ENCODE peak calls at places on chromosomes 3 and 15, in six cellular contexts. One of them, this sample, is unnamed.

GRCh38 chr3:13009132-13009945 is 63.9 kb downstream of the IQSEC1 start:
- DNase-seq in fibroblast of pulmonary artery: no peak
- DNase-seq in bronchial epithelial cell: no peak
- DNase-seq in GM12865: peak; percentile 91
- DNase-seq in dorsolateral prefrontal cortex: no peak
- DNase-seq in PC-3: no peak
- DNase-seq in this sample: peak; percentile 66

GRCh38 chr3:150351398-150351797 is 56.7 kb upstream of the TSC22D2 start:
- DNase-seq in fibroblast of pulmonary artery: no peak
- DNase-seq in PC-3: no peak
- DNase-seq in bronchial epithelial cell: peak; percentile 98
- DNase-seq in GM12865: no peak
- DNase-seq in dorsolateral prefrontal cortex: no peak
- DNase-seq in this sample: no peak

GRCh38 chr3:57518276-57518914 is 25.7 kb downstream of the DNAH12 start:
- DNase-seq in bronchial epithelial cell: peak; percentile 11
- DNase-seq in fibroblast of pulmonary artery: peak; percentile 68
- DNase-seq in PC-3: peak; percentile 42
- DNase-seq in GM12865: no peak
- DNase-seq in dorsolateral prefrontal cortex: no peak
- DNase-seq in this sample: no peak

GRCh38 chr15:41121951-41122350 is 5.9 kb upstream of the INO80 start:
- DNase-seq in GM12865: no peak
- DNase-seq in PC-3: no peak
- DNase-seq in bronchial epithelial cell: no peak
- DNase-seq in dorsolateral prefrontal cortex: no peak
- DNase-seq in fibroblast of pulmonary artery: no peak
- DNase-seq in this sample: no peak

GRCh38 chr3:48694610-48695051 is 8.9 kb upstream of the NCKIPSD start:
- DNase-seq in fibroblast of pulmonary artery: peak; percentile 94
- DNase-seq in dorsolateral prefrontal cortex: peak; percentile 69
- DNase-seq in GM12865: no peak
- DNase-seq in PC-3: peak; percentile 51
- DNase-seq in bronchial epithelial cell: peak; percentile 79
- DNase-seq in this sample: peak; percentile 95

GRCh38 chr3:156253150-156253549 is 132.8 kb downstream of the KCNAB1 start:
- DNase-seq in bronchial epithelial cell: no peak
- DNase-seq in fibroblast of pulmonary artery: no peak
- DNase-seq in PC-3: no peak
- DNase-seq in dorsolateral prefrontal cortex: no peak
- DNase-seq in GM12865: peak; percentile 58
- DNase-seq in this sample: no peak

GRCh38 chr15:41936649-41937567 is 35.4 kb downstream of the EHD4 start:
- DNase-seq in fibroblast of pulmonary artery: peak; percentile 76
- DNase-seq in bronchial epithelial cell: no peak
- DNase-seq in PC-3: no peak
- DNase-seq in GM12865: peak; percentile 20
- DNase-seq in dorsolateral prefrontal cortex: no peak
- DNase-seq in this sample: no peak

GRCh38 chr15:96345560-96346389 is 15.3 kb downstream of the NR2F2 start:
- DNase-seq in dorsolateral prefrontal cortex: peak; percentile 54
- DNase-seq in GM12865: peak; percentile 49
- DNase-seq in fibroblast of pulmonary artery: peak; percentile 87
- DNase-seq in bronchial epithelial cell: no peak
- DNase-seq in PC-3: peak; percentile 38
- DNase-seq in this sample: peak; percentile 62

GRCh38 chr15:78708713-78709112 is 67.7 kb upstream of the CHRNB4 start:
- DNase-seq in PC-3: no peak
- DNase-seq in fibroblast of pulmonary artery: no peak
- DNase-seq in dorsolateral prefrontal cortex: no peak
- DNase-seq in bronchial epithelial cell: no peak
- DNase-seq in GM12865: no peak
- DNase-seq in this sample: no peak
- H3K4me3 ChIP-seq in PC-3: peak overlapping the region; percentile 52
- H3K4me3 ChIP-seq in fibroblast of pulmonary artery: no peak overlapping the region
- H3K4me3 ChIP-seq in dorsolateral prefrontal cortex: no peak overlapping the region
- H3K4me3 ChIP-seq in bronchial epithelial cell: no peak overlapping the region
- H3K4me3 ChIP-seq in GM12865: no peak overlapping the region
- H3K4me3 ChIP-seq in this sample: no peak overlapping the region

GRCh38 chr3:192515661-192516040 is 211.7 kb downstream of the FGF12 start:
- DNase-seq in bronchial epithelial cell: no peak
- DNase-seq in dorsolateral prefrontal cortex: no peak
- DNase-seq in fibroblast of pulmonary artery: no peak
- DNase-seq in PC-3: no peak
- DNase-seq in GM12865: no peak
- DNase-seq in this sample: no peak

GRCh38 chr3:192516850-192517249 is 210.5 kb downstream of the FGF12 start:
- DNase-seq in PC-3: no peak
- DNase-seq in fibroblast of pulmonary artery: no peak
- DNase-seq in dorsolateral prefrontal cortex: no peak
- DNase-seq in bronchial epithelial cell: no peak
- DNase-seq in GM12865: no peak
- DNase-seq in this sample: no peak

GRCh38 chr3:192514081-192514753 is 213.1 kb downstream of the FGF12 start:
- DNase-seq in bronchial epithelial cell: peak; percentile 23
- DNase-seq in dorsolateral prefrontal cortex: no peak
- DNase-seq in fibroblast of pulmonary artery: peak; percentile 22
- DNase-seq in GM12865: no peak
- DNase-seq in PC-3: peak; percentile 5
- DNase-seq in this sample: no peak

DNA sequence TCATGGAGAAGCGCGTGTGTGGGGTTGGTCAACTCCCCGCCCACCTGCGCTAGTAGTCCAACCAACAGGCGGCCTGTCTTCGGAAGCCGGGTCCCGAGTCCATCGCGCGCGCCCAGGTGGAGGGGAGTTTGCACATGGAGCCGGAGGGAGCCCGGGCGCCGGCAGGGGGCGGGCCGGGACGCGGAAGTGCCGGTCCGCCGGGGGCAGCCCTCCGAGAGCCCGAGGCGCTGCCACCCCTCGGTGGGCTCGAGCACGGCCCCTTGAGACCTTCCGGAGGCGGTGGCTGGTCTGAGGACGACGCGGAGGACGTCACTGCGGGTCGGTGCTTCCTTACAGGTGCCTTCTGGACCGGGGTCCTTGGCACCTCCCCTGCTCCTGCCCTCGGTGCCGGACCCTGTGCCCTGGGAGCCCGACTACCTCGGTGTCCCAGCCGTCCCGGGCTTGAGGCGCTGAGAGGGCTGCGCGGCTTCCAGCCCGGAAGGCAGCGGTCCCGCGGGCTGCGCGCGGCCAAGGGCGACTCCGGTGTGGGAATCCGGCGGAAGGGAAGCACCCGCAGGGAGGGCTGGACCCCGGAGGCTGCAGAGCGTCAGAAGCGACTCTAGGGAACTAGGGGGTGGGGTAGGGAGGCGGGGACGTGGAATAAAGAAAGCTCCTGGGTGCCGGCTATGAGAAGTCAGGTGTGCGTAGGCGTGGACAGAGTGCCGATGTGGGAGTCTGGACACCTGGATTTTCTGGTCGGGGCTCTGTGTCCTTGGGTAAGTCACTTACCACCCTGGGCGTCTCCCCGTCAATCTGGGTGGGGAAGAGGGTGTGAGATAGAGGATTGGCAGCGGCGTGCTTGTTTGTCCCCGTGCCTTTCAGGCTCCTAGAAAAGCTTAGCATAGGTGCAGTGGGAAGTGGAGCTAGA is 212.3 kb downstream of the FGF12 start:
- DNase-seq in fibroblast of pulmonary artery: no peak
- DNase-seq in GM12865: peak; percentile 1
- DNase-seq in PC-3: no peak
- DNase-seq in dorsolateral prefrontal cortex: peak; percentile 37
- DNase-seq in bronchial epithelial cell: no peak
- DNase-seq in this sample: peak; percentile 83
- TF ChIP-seq CTCF in fibroblast of pulmonary artery: no peak
- TF ChIP-seq CTCF in GM12865: no peak
- TF ChIP-seq CTCF in PC-3: no peak
- TF ChIP-seq CTCF in dorsolateral prefrontal cortex: peak; percentile 22
- TF ChIP-seq CTCF in bronchial epithelial cell: peak; percentile 2
- TF ChIP-seq CTCF in this sample: no peak

GRCh38 chr3:173711619-173712018 is 314.1 kb downstream of the NLGN1 start:
- DNase-seq in bronchial epithelial cell: peak; percentile 61
- DNase-seq in GM12865: no peak
- DNase-seq in dorsolateral prefrontal cortex: no peak
- DNase-seq in fibroblast of pulmonary artery: no peak
- DNase-seq in PC-3: peak; percentile 17
- DNase-seq in this sample: no peak

GRCh38 chr3:173708191-173708590 is 310.6 kb downstream of the NLGN1 start:
- DNase-seq in bronchial epithelial cell: no peak
- DNase-seq in GM12865: no peak
- DNase-seq in dorsolateral prefrontal cortex: no peak
- DNase-seq in fibroblast of pulmonary artery: no peak
- DNase-seq in PC-3: no peak
- DNase-seq in this sample: no peak

GRCh38 chr3:173709026-173709425 is 311.5 kb downstream of the NLGN1 start:
- DNase-seq in GM12865: no peak
- DNase-seq in fibroblast of pulmonary artery: peak; percentile 62
- DNase-seq in dorsolateral prefrontal cortex: no peak
- DNase-seq in bronchial epithelial cell: no peak
- DNase-seq in PC-3: no peak
- DNase-seq in this sample: no peak

GRCh38 chr3:173706630-173707029 is 309.1 kb downstream of the NLGN1 start:
- DNase-seq in fibroblast of pulmonary artery: no peak
- DNase-seq in PC-3: no peak
- DNase-seq in GM12865: no peak
- DNase-seq in bronchial epithelial cell: no peak
- DNase-seq in dorsolateral prefrontal cortex: no peak
- DNase-seq in this sample: no peak
- H3K4me3 ChIP-seq in fibroblast of pulmonary artery: no peak overlapping the region
- H3K4me3 ChIP-seq in PC-3: no peak overlapping the region
- H3K4me3 ChIP-seq in GM12865: no peak overlapping the region
- H3K4me3 ChIP-seq in bronchial epithelial cell: no peak overlapping the region
- H3K4me3 ChIP-seq in dorsolateral prefrontal cortex: no peak overlapping the region
- H3K4me3 ChIP-seq in this sample: no peak overlapping the region

GRCh38 chr3:119637679-119638525 is 22.5 kb downstream of the POPDC2 start:
- DNase-seq in bronchial epithelial cell: peak; percentile 88
- DNase-seq in fibroblast of pulmonary artery: peak; percentile 88
- DNase-seq in GM12865: peak; percentile 79
- DNase-seq in dorsolateral prefrontal cortex: no peak
- DNase-seq in PC-3: peak; percentile 90
- DNase-seq in this sample: no peak

GRCh38 chr3:119636194-119636593 is 24.2 kb downstream of the POPDC2 start:
- DNase-seq in bronchial epithelial cell: peak; percentile 77
- DNase-seq in PC-3: peak; percentile 42
- DNase-seq in GM12865: no peak
- DNase-seq in fibroblast of pulmonary artery: peak; percentile 51
- DNase-seq in dorsolateral prefrontal cortex: no peak
- DNase-seq in this sample: no peak

GRCh38 chr3:119632829-119633228 is 27.6 kb downstream of the POPDC2 start:
- DNase-seq in GM12865: no peak
- DNase-seq in fibroblast of pulmonary artery: no peak
- DNase-seq in dorsolateral prefrontal cortex: no peak
- DNase-seq in bronchial epithelial cell: no peak
- DNase-seq in PC-3: no peak
- DNase-seq in this sample: no peak

GRCh38 chr3:119636891-119637611 is 23.3 kb downstream of the POPDC2 start:
- DNase-seq in fibroblast of pulmonary artery: no peak
- DNase-seq in PC-3: no peak
- DNase-seq in dorsolateral prefrontal cortex: no peak
- DNase-seq in bronchial epithelial cell: no peak
- DNase-seq in GM12865: no peak
- DNase-seq in this sample: no peak

GRCh38 chr3:119635719-119636118 is 24.7 kb downstream of the POPDC2 start:
- DNase-seq in fibroblast of pulmonary artery: no peak
- DNase-seq in GM12865: no peak
- DNase-seq in PC-3: no peak
- DNase-seq in bronchial epithelial cell: no peak
- DNase-seq in dorsolateral prefrontal cortex: no peak
- DNase-seq in this sample: peak; percentile 26
- TF ChIP-seq CTCF in fibroblast of pulmonary artery: no peak
- TF ChIP-seq CTCF in GM12865: no peak
- TF ChIP-seq CTCF in PC-3: no peak
- TF ChIP-seq CTCF in bronchial epithelial cell: no peak
- TF ChIP-seq CTCF in dorsolateral prefrontal cortex: no peak
- TF ChIP-seq CTCF in this sample: no peak